ENCODE peak calls at places on chromosomes 5 and 9, in nine cellular contexts. H is NCI-H526; S is HCT116; Q is HuH-7.5; U is ELR; X is hippocampal formation; E is K562; P is GM04504; F is activated effector memory CD4-positive, alpha-beta T cell treated with anti-CD3 and anti-CD28 coated beads, Interleukin-2, amount 50 U/mL, for 16 hours. B is an unnamed sample.

GRCh38 chr9:86075132-86075807 is 24.1 kb downstream of the GOLM1 start:
- DNase-seq in H (no peak), S (no peak), Q (no peak), U (no peak), X (no peak), E (no peak), P (no peak), F (no peak), B (no peak)

GRCh38 chr5:173626501-173626812 is 10.0 kb upstream of the BOD1 start:
- DNase-seq in H (no peak), S (no peak), Q (no peak), U (no peak), X (peak; percentile 76), E (no peak), P (no peak), F (no peak), B (no peak)

GRCh38 chr5:27727254-27727653 is 688.9 kb upstream of the CDH9 start:
- DNase-seq in H (no peak), S (no peak), Q (no peak), U (no peak), X (no peak), E (no peak), P (no peak), F (no peak), B (no peak)

GRCh38 chr5:84859056-84859455 is 474.4 kb upstream of the EDIL3 start:
- DNase-seq in H (no peak), S (no peak), Q (no peak), U (no peak), X (no peak), E (no peak), P (no peak), F (no peak), B (no peak)

GRCh38 chr9:137198051-137198747 is 2.3 kb downstream of the TPRN start:
- DNase-seq in H (no peak), S (no peak), Q (no peak), U (no peak), X (no peak), E (no peak), P (no peak), F (no peak), B (no peak)

GRCh38 chr5:89187268-89187667 is 304.3 kb upstream of the MEF2C start:
- DNase-seq in H (no peak), S (no peak), Q (no peak), U (no peak), X (no peak), E (no peak), P (no peak), F (no peak), B (no peak)

GRCh38 chr5:17805426-17805825 is 171.2 kb downstream of the TAF11L14 start:
- DNase-seq in H (no peak), S (no peak), Q (no peak), U (no peak), X (no peak), E (no peak), P (no peak), F (no peak), B (no peak)

GRCh38 chr5:172932313-172933017 is 26.8 kb upstream of the RPL26L1 start:
- DNase-seq in H (no peak), S (peak; percentile 10), Q (peak; percentile 77), U (peak; percentile 80), X (peak; percentile 29), E (peak; percentile 83), P (no peak), F (peak; percentile 90), B (peak; percentile 47)

GRCh38 chr5:15834596-15835245 is 334.7 kb downstream of the FBXL7 start:
- DNase-seq in H (no peak), S (no peak), Q (no peak), U (peak; percentile 83), X (no peak), E (no peak), P (peak; percentile 51), F (no peak), B (no peak)

GRCh38 chr9:134559013-134559412 is 82.6 kb upstream of the COL5A1 start:
- DNase-seq in H (no peak), S (no peak), Q (no peak), U (no peak), X (no peak), E (no peak), P (no peak), F (no peak), B (no peak)

GRCh38 chr5:41270423-41271251 is 57.3 kb upstream of the C6 start:
- DNase-seq in H (no peak), S (peak; percentile 33), Q (peak; percentile 27), U (peak; percentile 58), X (peak; percentile 82), E (no peak), P (peak; percentile 19), F (no peak), B (no peak)

GRCh38 chr9:129574911-129575574 is 45.9 kb downstream of the C9orf50 start:
- DNase-seq in H (no peak), S (no peak), Q (no peak), U (peak; percentile 76), X (no peak), E (no peak), P (no peak), F (no peak), B (no peak)

GRCh38 chr5:1224631-1225030 is 550 bp upstream of the SLC6A18 start:
- DNase-seq in H (no peak), S (no peak), Q (no peak), U (no peak), X (no peak), E (no peak), P (no peak), F (no peak), B (no peak)

GRCh38 chr9:114172981-114173833 is 17.9 kb downstream of the COL27A1 start:
- DNase-seq in H (no peak), S (no peak), Q (no peak), U (peak; percentile 68), X (no peak), E (no peak), P (peak; percentile 59), F (no peak), B (no peak)